ENCODE peak calls at places on chromosomes 6 and 20, in eight cellular contexts. W, M, Y, I, B, X, R and U are unnamed samples.

GRCh38 chr20:57384486-57384885 is 6.7 kb upstream of the RBM38 start:
- DNase-seq in X (no peak), R (no peak), I (no peak), Y (no peak), M (no peak), B (no peak), W (no peak), U (no peak)

GRCh38 chr6:104954091-104954797 is 2.7 kb upstream of the LIN28B start:
- DNase-seq in X (no peak), I (peak; percentile 56), W (no peak), M (no peak), B (no peak), Y (no peak), R (no peak), U (no peak)

GRCh38 chr6:42564496-42564890 is 664 bp downstream of the UBR2 start:
- DNase-seq in R (no peak), X (no peak), W (peak; percentile 69), Y (no peak), I (no peak), B (peak; percentile 39), M (no peak), U (no peak)

GRCh38 chr6:106608080-106608668 is 21.1 kb downstream of the RTN4IP1 start:
- DNase-seq in W (peak; percentile 64), I (peak; percentile 89), Y (peak; percentile 69), M (peak; percentile 81), X (no peak), R (peak; percentile 14), B (no peak), U (peak; percentile 57)

GRCh38 chr6:149166747-149167146 is 150.8 kb upstream of the TAB2 start:
- DNase-seq in B (no peak), Y (no peak), X (peak; percentile 20), R (no peak), I (no peak), M (no peak), W (peak; percentile 28), U (no peak)

GRCh38 chr20:40945754-40946451 is 82.7 kb upstream of the TOP1 start:
- DNase-seq in R (no peak), M (peak; percentile 59), I (peak; percentile 86), Y (peak; percentile 43), W (peak; percentile 53), B (no peak), X (no peak), U (peak; percentile 79)

GRCh38 chr6:151036869-151037680 is 171.6 kb downstream of the MTHFD1L start:
- DNase-seq in Y (no peak), I (no peak), X (no peak), R (no peak), B (no peak), M (no peak), W (peak; percentile 69), U (no peak)

GRCh38 chr6:12927746-12928145 is 211.2 kb downstream of the PHACTR1 start:
- DNase-seq in R (no peak), M (no peak), Y (no peak), X (no peak), W (no peak), I (no peak), B (no peak), U (no peak)

GRCh38 chr20:19909696-19910095 is 107.5 kb upstream of the NAA20 start:
- DNase-seq in R (no peak), W (no peak), X (no peak), Y (no peak), M (no peak), I (no peak), B (no peak), U (no peak)

GRCh38 chr20:8388707-8389106 is 256.6 kb downstream of the PLCB1 start:
- DNase-seq in X (no peak), W (no peak), R (no peak), B (no peak), Y (no peak), I (no peak), M (no peak), U (no peak)

GRCh38 chr20:38304845-38305447 is 990 bp downstream of the BPI start:
- DNase-seq in R (no peak), M (peak; percentile 25), Y (peak; percentile 40), B (no peak), X (no peak), I (peak; percentile 78), W (peak; percentile 61), U (peak; percentile 78)

GRCh38 chr20:61725966-61726365 is 339.7 kb downstream of the TAF4 start:
- DNase-seq in I (no peak), X (no peak), Y (no peak), R (no peak), B (no peak), W (no peak), M (no peak), U (no peak)